ENCODE peak calls at places on chromosomes 12 and 14, in four cellular contexts. E, C, G and R are unnamed samples.
A peak's percentile ranks its signal among the peaks of the same experiment; 100 is the strongest.

GRCh38 chr14:92917956-92918355 is 5.0 kb upstream of the CHGA start:
- DNase-seq in E (no peak), C (no peak), G (no peak), R (no peak)

GRCh38 chr12:31289443-31289842 is 36.5 kb downstream of the SINHCAF start:
- DNase-seq in C (no peak), E (no peak), G (no peak), R (no peak)

GRCh38 chr14:73403181-73403752 is 55.1 kb downstream of the NUMB start:
- DNase-seq in C (no peak), E (no peak), G (no peak), R (no peak)

GRCh38 chr12:121628536-121628935 is 2.2 kb downstream of the ORAI1 start:
- DNase-seq in C (no peak), E (no peak), G (no peak), R (no peak)

GRCh38 chr12:19130224-19131019 is 889 bp downstream of the PLEKHA5 start:
- DNase-seq in G (no peak), E (no peak), C (peak; percentile 19), R (peak; percentile 39)

GRCh38 chr14:24418492-24418873 is 11.0 kb downstream of the CBLN3 start:
- DNase-seq in C (peak; percentile 36), E (no peak), G (no peak), R (peak; percentile 74)

GRCh38 chr14:76268700-76269099 is 107.2 kb upstream of the ESRRB start:
- DNase-seq in E (no peak), C (no peak), G (no peak), R (no peak)

GRCh38 chr14:61222388-61222787 is 58.8 kb downstream of the TMEM30B start:
- DNase-seq in C (no peak), G (no peak), E (no peak), R (no peak)

GRCh38 chr12:97211421-97211820 is 251.2 kb upstream of the RMST start:
- DNase-seq in G (no peak), C (no peak), E (no peak), R (no peak)

GRCh38 chr12:30985814-30986452 is 59.4 kb downstream of the TSPAN11 start:
- DNase-seq in C (peak; percentile 75), G (peak; percentile 30), E (no peak), R (peak; percentile 64)

GRCh38 chr14:21526672-21527319 is 650 bp upstream of the SALL2 start:
- DNase-seq in C (no peak), E (no peak), G (no peak), R (no peak)

GRCh38 chr12:18345021-18345735 is 83.9 kb downstream of the PIK3C2G start:
- DNase-seq in G (no peak), C (peak; percentile 24), E (no peak), R (no peak)

GRCh38 chr14:101357038-101357437 is 204.3 kb upstream of the DIO3 start:
- DNase-seq in G (no peak), C (no peak), E (no peak), R (no peak)

GRCh38 chr14:54125109-54125508 is 168.5 kb upstream of the BMP4 start:
- DNase-seq in C (no peak), E (no peak), G (no peak), R (no peak)

GRCh38 chr14:36646664-36647416 is 14.8 kb upstream of the PAX9 start:
- DNase-seq in C (no peak), E (no peak), G (no peak), R (no peak)

GRCh38 chr12:52126605-52127578 is 47.4 kb downstream of the SMIM41 start:
- DNase-seq in C (peak; percentile 75), G (no peak), E (no peak), R (no peak)

GRCh38 chr14:70086685-70087379 is 101.9 kb downstream of the SLC8A3 start:
- DNase-seq in E (no peak), G (no peak), C (peak; percentile 68), R (peak; percentile 51)

GRCh38 chr14:53663709-53664108 is 292.9 kb downstream of the BMP4 start:
- DNase-seq in G (no peak), C (peak; percentile 52), E (no peak), R (peak; percentile 26)

GRCh38 chr12:69425417-69425816 is 44.8 kb upstream of the FRS2 start:
- DNase-seq in E (no peak), G (no peak), C (no peak), R (no peak)

GRCh38 chr14:104968153-104968527 is 10.0 kb downstream of the AHNAK2 start:
- DNase-seq in E (no peak), G (no peak), C (peak; percentile 61), R (peak; percentile 79)

GRCh38 chr12:54215990-54216579 is 27.3 kb upstream of the SMUG1 start:
- DNase-seq in G (peak; percentile 67), C (no peak), E (no peak), R (no peak)

GRCh38 chr12:75482636-75483035 is 2.1 kb downstream of the GLIPR1 start:
- DNase-seq in G (no peak), E (no peak), C (no peak), R (no peak)

GRCh38 chr12:124125472-124125871 is 152.5 kb downstream of the ZNF664 start:
- DNase-seq in C (no peak), E (no peak), G (peak; percentile 58), R (peak; percentile 56)

GRCh38 chr14:73752297-73752992 is 38.3 kb upstream of the PNMA1 start:
- DNase-seq in E (peak; percentile 68), C (peak; percentile 87), G (no peak), R (peak; percentile 90)

GRCh38 chr14:95664546-95664945 is 21.7 kb upstream of the TCL1B start:
- DNase-seq in G (peak; percentile 43), E (no peak), C (no peak), R (no peak)

GRCh38 chr14:73680821-73681220 is 33.4 kb downstream of the PNMA1 start:
- DNase-seq in E (no peak), G (no peak), C (no peak), R (no peak)

GRCh38 chr12:15599266-15600037 is 189.7 kb downstream of the EPS8 start:
- DNase-seq in G (no peak), E (no peak), C (peak; percentile 97), R (peak; percentile 96)

GRCh38 chr14:72613975-72614319 is 280.0 kb downstream of the DPF3 start:
- DNase-seq in G (no peak), E (no peak), C (no peak), R (no peak)

GRCh38 chr12:123712780-123713319 is 697 bp downstream of the ATP6V0A2 start:
- DNase-seq in G (no peak), C (peak; percentile 5), E (no peak), R (peak; percentile 14)

GRCh38 chr12:103964805-103965204 is 867 bp upstream of the TDG start:
- DNase-seq in G (no peak), C (no peak), E (no peak), R (no peak)